ENCODE peak calls at places on chromosomes 6 and 20, in six cellular contexts. P is fibroblast of mammary gland, F is uterus, Y is AG10803, X is GM12865, R is GM23248. V is an unnamed sample.

GRCh38 chr20:13913517-13913916 is 76.9 kb downstream of the SEL1L2 start:
- DNase-seq in R (peak; percentile 8), P (peak; percentile 6), Y (peak; percentile 21), F (no peak), X (no peak), V (no peak)

GRCh38 chr6:93294879-93295278 is 124.5 kb downstream of the EPHA7 start:
- DNase-seq in P (no peak), Y (no peak), R (no peak), F (no peak), X (no peak), V (no peak)

GRCh38 chr6:106783631-106784566 is 154.5 kb downstream of the QRSL1 start:
- DNase-seq in X (no peak), R (peak; percentile 35), F (no peak), P (peak; percentile 11), Y (no peak), V (no peak)

GRCh38 chr6:152387091-152387490 is 250.1 kb downstream of the SYNE1 start:
- DNase-seq in Y (no peak), F (no peak), R (no peak), X (no peak), P (no peak), V (no peak)

GRCh38 chr20:11098888-11099287 is 425.1 kb upstream of the JAG1 start:
- DNase-seq in P (no peak), F (no peak), Y (no peak), X (no peak), R (no peak), V (no peak)

GRCh38 chr6:98924647-98925046 is 23.1 kb downstream of the FBXL4 start:
- DNase-seq in F (no peak), Y (no peak), R (no peak), X (no peak), P (no peak), V (no peak)

GRCh38 chr6:150150821-150151646 is 8.2 kb downstream of the PPP1R14C start:
- DNase-seq in F (no peak), X (no peak), Y (no peak), R (no peak), P (no peak), V (no peak)

GRCh38 chr20:19621072-19621471 is 137.0 kb upstream of the RIN2 start:
- DNase-seq in P (peak; percentile 44), X (no peak), R (peak; percentile 9), Y (no peak), F (no peak), V (no peak)

GRCh38 chr20:53258741-53259140 is 286.6 kb downstream of the TSHZ2 start:
- DNase-seq in Y (no peak), F (no peak), P (no peak), X (no peak), R (no peak), V (no peak)

GRCh38 chr20:62335532-62335931 is 31.6 kb downstream of the LAMA5 start:
- DNase-seq in R (no peak), Y (no peak), X (no peak), P (no peak), F (no peak), V (no peak)

DNA sequence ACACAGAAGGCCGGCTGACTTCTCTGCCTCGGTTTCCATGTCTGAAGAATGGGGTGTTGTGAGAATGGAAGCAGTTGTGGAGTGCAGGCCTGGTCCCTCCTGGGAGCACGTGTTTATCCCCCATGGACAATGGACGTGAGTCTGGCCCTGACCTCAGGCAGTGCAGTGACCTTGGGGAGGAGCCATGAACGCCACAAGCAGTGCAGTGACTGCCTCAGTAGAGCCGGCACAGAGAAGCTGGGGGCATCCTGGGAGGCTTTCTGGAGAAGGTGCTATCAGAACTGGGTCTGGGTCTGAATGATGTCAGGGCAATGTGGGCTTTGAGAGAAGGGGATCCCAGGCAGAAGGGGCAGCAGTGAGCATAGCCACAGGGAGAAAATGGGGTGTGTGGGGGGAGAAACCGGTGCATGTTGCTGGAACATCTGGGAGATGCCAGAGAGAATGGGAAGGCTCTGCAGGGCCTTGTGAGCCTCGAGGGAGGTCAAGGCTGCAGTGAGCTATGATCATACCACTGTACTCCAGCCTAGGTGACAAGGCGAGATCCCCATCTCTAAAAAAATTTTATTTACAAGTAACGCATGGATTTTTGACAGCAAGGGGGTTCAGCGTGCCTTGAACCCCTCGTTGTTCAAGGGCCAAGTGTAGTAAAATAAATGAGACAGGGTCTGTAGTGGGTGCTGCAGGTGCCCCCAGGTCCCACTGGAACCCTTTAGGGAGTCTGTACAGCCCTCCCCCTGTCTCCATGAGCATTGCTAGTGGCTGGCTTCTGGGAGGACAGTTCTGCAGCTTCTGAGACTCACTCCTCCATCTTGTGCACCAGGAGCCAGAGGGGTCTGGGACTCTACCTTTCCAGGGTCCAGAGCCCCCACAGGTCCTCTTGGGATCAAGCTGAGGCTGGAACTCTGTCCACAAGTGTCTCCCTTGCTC is 27.0 kb upstream of the ZBP1 start:
- DNase-seq in P (no peak), X (no peak), F (no peak), Y (no peak), R (no peak), V (peak; percentile 10)
- H3K4me3 ChIP-seq in P (no peak overlapping the region), X (no peak overlapping the region), F (no peak overlapping the region), Y (no peak overlapping the region), R (no peak overlapping the region), V (no peak overlapping the region)

DNA sequence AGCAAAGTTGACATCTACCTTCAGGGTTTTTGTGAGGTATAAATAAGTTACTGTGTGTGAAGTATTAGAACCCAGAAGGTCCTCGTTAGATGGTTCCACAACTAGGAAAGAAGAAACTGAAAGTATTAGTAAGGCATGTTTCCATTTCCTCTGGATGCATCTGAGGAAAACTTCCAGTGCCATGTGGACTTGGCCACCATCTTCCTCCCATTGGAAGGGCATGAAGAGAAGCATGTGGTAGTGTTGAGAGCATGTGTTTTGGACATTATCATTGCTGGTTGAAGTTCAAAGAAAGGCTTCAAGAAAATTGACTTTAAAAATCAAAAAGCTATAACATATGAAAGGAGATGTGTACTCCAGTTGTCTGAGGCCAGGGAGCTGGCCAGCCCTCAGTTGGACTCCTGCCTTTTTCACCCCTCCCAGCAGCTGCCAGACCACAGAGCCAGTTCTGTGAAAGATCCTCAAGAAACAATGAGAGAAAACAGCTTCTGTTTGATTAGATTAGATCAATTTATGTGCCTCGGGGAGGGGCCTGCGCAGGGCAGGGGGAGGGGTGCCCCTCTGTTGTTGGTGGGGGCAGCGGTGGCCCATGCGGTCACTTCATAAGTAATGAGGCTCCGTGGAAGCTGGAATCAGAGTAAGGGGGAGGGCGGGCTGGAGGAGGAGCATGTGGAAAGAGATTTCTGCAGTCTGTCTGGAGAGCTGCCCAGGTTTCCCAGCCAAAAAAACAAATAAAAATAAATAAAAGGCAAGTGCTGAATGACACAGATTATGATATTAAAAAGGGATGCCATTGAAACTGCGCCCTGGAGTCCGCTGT is 154.0 kb downstream of the JARID2 start:
- DNase-seq in R (peak; percentile 78), X (no peak), F (peak; percentile 80), P (peak; percentile 82), Y (peak; percentile 79), V (peak; percentile 74)
- H3K4me3 ChIP-seq in R (peak overlapping the region; percentile 61), X (no peak overlapping the region), F (peak overlapping the region; percentile 35), P (peak overlapping the region; percentile 9), Y (peak overlapping the region; percentile 37), V (peak overlapping the region; percentile 39)

GRCh38 chr6:154242617-154243357 is 113.8 kb downstream of the IPCEF1 start:
- DNase-seq in R (no peak), X (no peak), Y (no peak), P (no peak), F (no peak), V (no peak)
- H3K4me3 ChIP-seq in R (no peak overlapping the region), X (no peak overlapping the region), Y (no peak overlapping the region), P (no peak overlapping the region), F (no peak overlapping the region), V (no peak overlapping the region)

GRCh38 chr6:7311171-7311570 is 1.8 kb downstream of the SSR1 start:
- DNase-seq in P (peak; percentile 16), F (no peak), R (peak; percentile 32), Y (peak; percentile 9), X (no peak), V (no peak)

GRCh38 chr6:7312616-7313504 is at the start of gene SSR1:
- DNase-seq in Y (peak; percentile 96), P (peak; percentile 93), F (peak; percentile 96), X (peak; percentile 98), R (peak; percentile 100), V (peak; percentile 99)

GRCh38 chr6:7311920-7312615 is 931 bp downstream of the SSR1 start:
- DNase-seq in X (peak; percentile 35), P (peak; percentile 55), F (no peak), Y (peak; percentile 47), R (peak; percentile 36), V (no peak)

GRCh38 chr6:7307533-7307932 is 5.5 kb downstream of the SSR1 start:
- DNase-seq in Y (no peak), F (no peak), P (no peak), X (no peak), R (no peak), V (no peak)

DNA sequence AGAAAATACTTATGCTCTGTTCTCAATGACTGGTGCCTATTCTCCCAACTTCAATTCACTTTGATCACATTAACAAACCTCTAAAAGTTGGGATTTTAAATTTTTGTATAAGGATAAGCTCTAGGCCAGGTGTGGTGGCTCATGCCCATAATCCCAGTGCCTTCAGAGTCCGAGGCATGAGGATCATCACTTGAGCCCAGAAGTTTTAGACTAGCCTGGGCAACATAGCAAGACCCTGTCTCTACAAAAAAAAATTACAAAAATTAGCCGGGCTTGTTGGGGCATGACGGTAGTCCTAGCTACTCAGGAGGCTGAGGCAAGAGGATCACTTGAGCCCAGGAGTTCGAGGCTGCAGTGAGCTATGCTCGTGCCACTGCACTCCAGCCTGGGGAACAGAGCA is 3.9 kb downstream of the SSR1 start:
- DNase-seq in P (no peak), R (no peak), F (no peak), X (no peak), Y (no peak), V (no peak)
- H3K4me3 ChIP-seq in P (no peak overlapping the region), R (no peak overlapping the region), F (no peak overlapping the region), X (no peak overlapping the region), Y (no peak overlapping the region), V (no peak overlapping the region)

GRCh38 chr6:41577865-41578713 is 31.9 kb downstream of the FOXP4 start:
- DNase-seq in R (peak; percentile 67), F (no peak), X (no peak), P (peak; percentile 51), Y (peak; percentile 38), V (no peak)
- H3K4me3 ChIP-seq in R (no peak overlapping the region), F (no peak overlapping the region), X (no peak overlapping the region), P (no peak overlapping the region), Y (no peak overlapping the region), V (no peak overlapping the region)

GRCh38 chr6:28090902-28091586 is 10.7 kb downstream of the ZNF165 start:
- DNase-seq in F (no peak), X (no peak), Y (no peak), R (peak; percentile 48), P (peak; percentile 5), V (no peak)
- H3K4me3 ChIP-seq in F (peak overlapping the region; percentile 2), X (no peak overlapping the region), Y (peak overlapping the region; percentile 51), R (peak overlapping the region; percentile 70), P (peak overlapping the region; percentile 44), V (peak overlapping the region; percentile 40)

DNA sequence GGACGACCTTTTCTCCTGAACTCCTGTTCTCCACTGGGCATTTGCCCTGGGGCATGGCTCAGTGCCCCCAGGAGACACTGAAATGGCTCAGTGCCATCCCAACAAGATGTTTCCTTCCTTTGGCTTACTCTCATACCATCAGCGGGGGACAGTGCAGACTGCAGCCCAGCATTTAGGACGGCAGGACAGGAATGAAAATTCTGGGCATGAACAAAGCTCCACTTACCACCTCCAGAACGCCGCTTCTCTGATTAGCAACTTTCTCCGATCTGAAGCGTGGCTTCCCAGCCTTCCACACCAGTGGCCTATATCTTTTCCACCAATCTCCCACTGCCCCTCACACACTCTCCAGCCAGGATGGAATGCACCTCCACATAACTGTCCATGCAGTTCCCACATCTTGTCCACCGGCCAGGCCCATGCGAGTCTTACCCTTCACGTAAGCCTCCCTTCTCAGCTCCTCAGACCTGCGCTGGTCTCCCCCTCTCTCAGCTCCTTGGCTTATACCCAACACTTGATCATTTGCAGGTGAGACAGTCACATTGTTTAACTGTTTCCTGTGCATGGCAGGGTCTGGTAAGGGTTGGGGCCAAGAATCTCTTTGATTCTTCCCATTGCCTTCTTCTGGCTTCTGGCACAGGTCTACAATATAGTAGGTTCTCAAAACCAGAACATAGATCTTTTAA is 114.5 kb downstream of the FYN start:
- DNase-seq in R (no peak), P (no peak), Y (no peak), X (no peak), F (no peak), V (no peak)
- H3K4me3 ChIP-seq in R (peak overlapping the region; percentile 62), P (no peak overlapping the region), Y (no peak overlapping the region), X (no peak overlapping the region), F (no peak overlapping the region), V (peak overlapping the region; percentile 17)

V was measured in lower lobe of right lung.